ENCODE peak calls at places on chromosomes 3 and 15, in eight cellular contexts. W, G, Q, O, J, D, P and T are unnamed samples.

GRCh38 chr15:85580914-85581313 is 200.5 kb downstream of the AKAP13 start:
- DNase-seq in Q (peak), D (no peak), O (no peak), G (peak), P (no peak), W (no peak), J (no peak), T (no peak)

GRCh38 chr3:195441971-195442572 is 748 bp downstream of the ACAP2 start:
- DNase-seq in D (peak), W (peak), G (peak), O (peak), P (peak), J (peak), Q (peak), T (peak)

GRCh38 chr15:57541805-57542504 is 49.7 kb upstream of the MYZAP start:
- DNase-seq in O (peak), Q (no peak), J (peak), P (peak), G (peak), D (peak), W (peak), T (peak)

GRCh38 chr3:198076722-198077308 is 116.8 kb downstream of the LMLN start:
- DNase-seq in G (no peak), J (no peak), P (no peak), Q (no peak), W (no peak), O (no peak), D (peak), T (no peak)

GRCh38 chr15:80694624-80695098 is 449 bp upstream of the ABHD17C start:
- DNase-seq in O (peak), G (peak), Q (no peak), J (peak), W (peak), D (no peak), P (peak), T (no peak)

GRCh38 chr15:68440136-68440535 is 8.2 kb upstream of the ITGA11 start:
- DNase-seq in Q (no peak), J (no peak), D (no peak), O (no peak), P (no peak), W (no peak), G (no peak), T (no peak)

GRCh38 chr3:177337548-177338331 is 140.5 kb upstream of the TBL1XR1 start:
- DNase-seq in J (no peak), G (peak), O (peak), Q (no peak), W (no peak), D (no peak), P (no peak), T (peak)

GRCh38 chr3:71636482-71636881 is 53.0 kb upstream of the FOXP1 start:
- DNase-seq in W (no peak), G (no peak), O (no peak), Q (no peak), D (no peak), P (no peak), J (peak), T (no peak)

GRCh38 chr15:62186578-62186977 is 21.5 kb upstream of the C2CD4B start:
- DNase-seq in O (no peak), P (no peak), G (no peak), Q (no peak), W (no peak), J (no peak), D (no peak), T (no peak)

GRCh38 chr15:89399390-89400120 is 64.9 kb upstream of the POLG start:
- DNase-seq in P (no peak), D (peak), O (peak), J (peak), G (no peak), W (peak), Q (no peak), T (no peak)

GRCh38 chr3:148880681-148881080 is 15.6 kb downstream of the CPA3 start:
- DNase-seq in G (no peak), W (peak), J (no peak), P (no peak), O (peak), Q (no peak), D (no peak), T (no peak)

GRCh38 chr15:101156509-101157159 is 95.2 kb downstream of the CHSY1 start:
- DNase-seq in J (no peak), G (no peak), O (no peak), P (no peak), D (no peak), Q (no peak), W (no peak), T (peak)

GRCh38 chr3:64133272-64133671 is 92.0 kb downstream of the PRICKLE2 start:
- DNase-seq in J (no peak), O (no peak), D (no peak), G (no peak), W (no peak), P (no peak), Q (no peak), T (no peak)

GRCh38 chr15:58980351-58980939 is 7.0 kb upstream of the RNF111 start:
- DNase-seq in O (peak), W (no peak), P (no peak), G (peak), J (no peak), D (peak), Q (no peak), T (peak)

GRCh38 chr3:50194128-50194902 is 2.9 kb downstream of the GNAT1 start:
- DNase-seq in G (peak), P (peak), J (peak), O (peak), W (peak), D (peak), Q (peak), T (peak)

GRCh38 chr3:16113704-16114103 is 60.8 kb upstream of the GALNT15 start:
- DNase-seq in D (no peak), O (peak), J (no peak), P (no peak), Q (no peak), W (no peak), G (peak), T (peak)

GRCh38 chr3:9552252-9552999 is 1.2 kb downstream of the LHFPL4 start:
- DNase-seq in Q (peak), P (peak), O (no peak), G (peak), D (no peak), J (peak), W (peak), T (peak)

GRCh38 chr3:52986049-52986448 is 59.8 kb downstream of the SFMBT1 start:
- DNase-seq in P (no peak), D (no peak), Q (no peak), J (no peak), G (peak), O (peak), W (no peak), T (peak)

GRCh38 chr3:24495334-24495994 is 814 bp upstream of the THRB start:
- DNase-seq in O (no peak), D (no peak), G (no peak), Q (no peak), P (peak), W (peak), J (peak), T (peak)

GRCh38 chr15:59300618-59301139 is 72.0 kb downstream of the MYO1E start:
- DNase-seq in J (no peak), P (peak), W (no peak), O (no peak), Q (no peak), G (no peak), D (no peak), T (peak)

GRCh38 chr3:32176989-32177701 is 61.3 kb upstream of the CMTM8 start:
- DNase-seq in J (no peak), O (peak), P (no peak), D (peak), W (peak), G (peak), Q (peak), T (peak)

GRCh38 chr3:159280326-159280725 is 478.5 kb downstream of the MFSD1 start:
- DNase-seq in D (peak), P (no peak), Q (no peak), G (no peak), W (no peak), J (no peak), O (no peak), T (no peak)

GRCh38 chr15:52682776-52683175 is 3.6 kb upstream of the ATOSA start:
- DNase-seq in Q (no peak), W (no peak), P (no peak), G (no peak), J (no peak), O (no peak), D (no peak), T (no peak)

GRCh38 chr15:60374628-60375081 is 23.1 kb downstream of the ANXA2 start:
- DNase-seq in P (peak), Q (no peak), O (peak), J (no peak), G (peak), D (peak), W (peak), T (peak)

GRCh38 chr3:177069514-177070329 is 127.6 kb downstream of the TBL1XR1 start:
- DNase-seq in D (no peak), O (peak), J (no peak), P (no peak), G (peak), Q (no peak), W (no peak), T (peak)

GRCh38 chr15:65881766-65882434 is 12.6 kb downstream of the RAB11A start:
- DNase-seq in J (no peak), Q (no peak), W (no peak), O (no peak), D (no peak), P (no peak), G (no peak), T (no peak)

GRCh38 chr15:65450556-65450955 is 27.8 kb upstream of the IGDCC4 start:
- DNase-seq in O (no peak), G (peak), D (no peak), W (no peak), P (no peak), J (no peak), Q (no peak), T (no peak)

GRCh38 chr15:74428442-74428787 is 5.3 kb downstream of the SEMA7A start:
- DNase-seq in W (no peak), P (no peak), O (no peak), D (no peak), G (no peak), Q (no peak), J (no peak), T (no peak)

GRCh38 chr15:51649659-51650521 is 27.3 kb upstream of the DMXL2 start:
- DNase-seq in Q (peak), D (peak), W (no peak), G (peak), O (peak), P (no peak), J (peak), T (peak)

GRCh38 chr15:33124275-33124674 is 70.2 kb downstream of the FMN1 start:
- DNase-seq in Q (no peak), J (no peak), W (no peak), P (no peak), D (no peak), G (no peak), O (no peak), T (no peak)

GRCh38 chr3:193826126-193826795 is 233.3 kb downstream of the OPA1 start:
- DNase-seq in W (no peak), O (peak), Q (no peak), D (no peak), P (peak), J (no peak), G (peak), T (peak)

GRCh38 chr3:25635038-25635437 is 29.7 kb downstream of the TOP2B start:
- DNase-seq in P (no peak), J (no peak), O (no peak), D (no peak), W (no peak), Q (no peak), G (no peak), T (no peak)

GRCh38 chr3:107421170-107421792 is 44.0 kb downstream of the CCDC54 start:
- DNase-seq in O (peak), P (no peak), W (no peak), G (peak), D (peak), Q (no peak), J (peak), T (peak)

GRCh38 chr15:97995881-97996603 is 35.5 kb downstream of the ARRDC4 start:
- DNase-seq in G (no peak), Q (no peak), W (peak), D (no peak), P (no peak), J (peak), O (peak), T (peak)

GRCh38 chr3:105367063-105367405 is 325 bp downstream of the ALCAM start:
- DNase-seq in G (no peak), W (peak), Q (peak), D (no peak), J (no peak), O (peak), P (no peak), T (peak)